ENCODE peak calls at places on chromosomes 1 and 21, in six cellular contexts. J is fibroblast of lung, E is WTC11, B is epithelial cell of esophagus, W is BE2C, F is progenitor cell of endocrine pancreas. K is an unnamed sample.

GRCh38 chr1:2449636-2450454 is 26.2 kb upstream of the PLCH2 start:
- DNase-seq in E (no peak), F (no peak), J (no peak), B (peak), W (no peak), K (no peak)

GRCh38 chr1:21294266-21295058 is 4.2 kb upstream of the ECE1 start:
- DNase-seq in J (peak), F (no peak), E (no peak), W (no peak), B (no peak), K (no peak)

GRCh38 chr21:34793471-34793870 is 124.7 kb downstream of the CLIC6 start:
- DNase-seq in W (no peak), F (no peak), B (no peak), J (no peak), E (no peak), K (no peak)

GRCh38 chr1:23699280-23700179 is 7.9 kb downstream of the RPL11 start:
- DNase-seq in E (no peak), J (peak), F (no peak), W (no peak), B (peak), K (no peak)

GRCh38 chr1:19430121-19431068 is 54.9 kb downstream of the CAPZB start:
- DNase-seq in F (no peak), E (no peak), B (peak), W (no peak), J (peak), K (no peak)

GRCh38 chr1:160047116-160047991 is 15.6 kb upstream of the PIGM start:
- DNase-seq in J (no peak), F (no peak), E (no peak), B (no peak), W (no peak), K (no peak)

GRCh38 chr1:2863149-2863963 is 61.9 kb upstream of the TTC34 start:
- DNase-seq in B (no peak), F (no peak), E (no peak), J (no peak), W (no peak), K (no peak)

GRCh38 chr21:38325216-38325615 is 68.4 kb downstream of the KCNJ15 start:
- DNase-seq in J (no peak), F (no peak), E (no peak), W (no peak), B (no peak), K (no peak)

GRCh38 chr21:15425049-15425448 is 304.7 kb upstream of the USP25 start:
- DNase-seq in F (no peak), E (no peak), J (no peak), B (no peak), W (no peak), K (no peak)

GRCh38 chr1:159974350-159974965 is 20.4 kb upstream of the SLAMF9 start:
- DNase-seq in B (no peak), W (no peak), E (no peak), F (no peak), J (no peak), K (no peak)

GRCh38 chr1:156064615-156065014 is 3.7 kb downstream of the RAB25 start:
- DNase-seq in W (no peak), E (no peak), F (no peak), B (peak), J (no peak), K (no peak)

GRCh38 chr1:229127301-229127700 is 143.6 kb upstream of the RAB4A start:
- DNase-seq in B (no peak), J (peak), F (no peak), W (no peak), E (no peak), K (no peak)

GRCh38 chr1:70764747-70765146 is 282.9 kb downstream of the PTGER3 start:
- DNase-seq in B (peak), E (no peak), J (peak), F (no peak), W (no peak), K (no peak)

GRCh38 chr1:42957229-42957879 is 1.3 kb downstream of the SLC2A1 start:
- DNase-seq in F (no peak), W (no peak), E (no peak), B (no peak), J (no peak), K (no peak)

GRCh38 chr1:78472251-78472620 is 18.5 kb upstream of the PTGFR start:
- DNase-seq in J (no peak), E (no peak), W (no peak), F (no peak), B (no peak), K (no peak)

GRCh38 chr1:207848234-207848633 is 62.7 kb downstream of the CD34 start:
- DNase-seq in E (no peak), W (no peak), B (peak), J (peak), F (no peak), K (no peak)

GRCh38 chr1:240244968-240245628 is 153.4 kb downstream of the FMN2 start:
- DNase-seq in W (no peak), F (no peak), B (peak), J (peak), E (no peak), K (no peak)

GRCh38 chr21:32083175-32083574 is 195.7 kb downstream of the MIS18A start:
- DNase-seq in B (no peak), F (no peak), J (peak), W (peak), E (no peak), K (no peak)

GRCh38 chr1:84849312-84849711 is 43.7 kb downstream of the LPAR3 start:
- DNase-seq in B (no peak), E (no peak), W (no peak), J (no peak), F (no peak), K (no peak)

GRCh38 chr1:34927316-34927715 is 2.1 kb downstream of the DLGAP3 start:
- DNase-seq in E (no peak), F (no peak), J (no peak), W (no peak), B (no peak), K (no peak)

GRCh38 chr1:218304281-218305039 is 19.4 kb downstream of the RRP15 start:
- DNase-seq in J (peak), E (no peak), B (no peak), F (no peak), W (peak), K (peak)

GRCh38 chr21:45152265-45152746 is 77.9 kb downstream of the ADARB1 start:
- DNase-seq in W (peak), F (no peak), E (peak), J (peak), B (no peak), K (peak)

GRCh38 chr21:34337741-34338140 is 26.1 kb upstream of the KCNE2 start:
- DNase-seq in W (no peak), J (peak), E (no peak), F (no peak), B (peak), K (no peak)

GRCh38 chr1:219837274-219837993 is 90.9 kb downstream of the SLC30A10 start:
- DNase-seq in F (no peak), E (no peak), W (peak), B (peak), J (peak), K (no peak)

GRCh38 chr1:206925116-206925736 is 3.5 kb upstream of the FCMR start:
- DNase-seq in B (no peak), J (no peak), F (no peak), W (no peak), E (peak), K (peak)

GRCh38 chr1:86695400-86695799 is 9.0 kb upstream of the SH3GLB1 start:
- DNase-seq in B (peak), J (peak), W (no peak), E (no peak), F (no peak), K (no peak)

GRCh38 chr1:161905269-161905884 is 118.3 kb downstream of the OLFML2B start:
- DNase-seq in F (no peak), J (no peak), W (peak), B (peak), E (peak), K (no peak)

GRCh38 chr1:12424150-12424549 is 193.9 kb downstream of the DHRS3 start:
- DNase-seq in J (peak), E (no peak), F (no peak), B (no peak), W (no peak), K (no peak)

GRCh38 chr1:1842360-1843146 is 48.3 kb downstream of the GNB1 start:
- DNase-seq in F (no peak), J (no peak), E (no peak), W (peak), B (no peak), K (peak)

GRCh38 chr21:42413500-42413899 is 9.8 kb downstream of the UBASH3A start:
- DNase-seq in W (no peak), J (no peak), E (no peak), B (no peak), F (no peak), K (no peak)

GRCh38 chr1:7218210-7218832 is 433.1 kb downstream of the CAMTA1 start:
- DNase-seq in F (no peak), B (peak), J (peak), W (peak), E (peak), K (peak)

GRCh38 chr1:68506386-68506785 is 9.5 kb upstream of the DEPDC1 start:
- DNase-seq in B (peak), E (no peak), F (no peak), J (no peak), W (no peak), K (no peak)

GRCh38 chr21:33951276-33952178 is 35.9 kb upstream of the ATP5PO start:
- DNase-seq in B (no peak), E (no peak), J (peak), F (no peak), W (no peak), K (no peak)

GRCh38 chr1:72280714-72281113 is 1.6 kb downstream of the NEGR1 start:
- DNase-seq in J (no peak), E (no peak), F (no peak), W (no peak), B (no peak), K (no peak)

GRCh38 chr1:238254935-238255334 is 364.2 kb upstream of the ZP4 start:
- DNase-seq in W (no peak), J (no peak), B (no peak), F (no peak), E (peak), K (no peak)

GRCh38 chr1:238257018-238257417 is 366.3 kb upstream of the ZP4 start:
- DNase-seq in B (no peak), E (no peak), J (peak), W (no peak), F (no peak), K (no peak)

GRCh38 chr1:238252033-238252802 is 361.5 kb upstream of the ZP4 start:
- DNase-seq in B (peak), E (peak), J (peak), F (peak), W (peak), K (peak)
- TF ChIP-seq CTCF in B (peak), E (peak), J (no peak), F (peak), W (peak), K (peak)

GRCh38 chr1:210475806-210476205 is 147.1 kb downstream of the HHAT start:
- DNase-seq in F (no peak), B (no peak), W (no peak), J (no peak), E (no peak), K (no peak)

GRCh38 chr1:210482936-210483642 is 154.4 kb downstream of the HHAT start:
- DNase-seq in B (no peak), E (no peak), J (no peak), W (no peak), F (no peak), K (no peak)

GRCh38 chr1:210478820-210479219 is 150.1 kb downstream of the HHAT start:
- DNase-seq in B (no peak), F (no peak), W (no peak), E (no peak), J (no peak), K (no peak)

GRCh38 chr1:210477328-210477924 is 148.7 kb downstream of the HHAT start:
- DNase-seq in E (no peak), F (no peak), W (no peak), B (peak), J (peak), K (no peak)
- TF ChIP-seq CTCF in E (no peak), F (no peak), W (no peak), B (peak), J (no peak), K (no peak)

GRCh38 chr1:40592107-40592773 is 60.8 kb downstream of the ZNF684 start:
- DNase-seq in F (no peak), B (peak), E (no peak), W (peak), J (peak), K (no peak)
- TF ChIP-seq CTCF in F (peak), B (peak), E (no peak), W (peak), J (peak), K (no peak)

DNA sequence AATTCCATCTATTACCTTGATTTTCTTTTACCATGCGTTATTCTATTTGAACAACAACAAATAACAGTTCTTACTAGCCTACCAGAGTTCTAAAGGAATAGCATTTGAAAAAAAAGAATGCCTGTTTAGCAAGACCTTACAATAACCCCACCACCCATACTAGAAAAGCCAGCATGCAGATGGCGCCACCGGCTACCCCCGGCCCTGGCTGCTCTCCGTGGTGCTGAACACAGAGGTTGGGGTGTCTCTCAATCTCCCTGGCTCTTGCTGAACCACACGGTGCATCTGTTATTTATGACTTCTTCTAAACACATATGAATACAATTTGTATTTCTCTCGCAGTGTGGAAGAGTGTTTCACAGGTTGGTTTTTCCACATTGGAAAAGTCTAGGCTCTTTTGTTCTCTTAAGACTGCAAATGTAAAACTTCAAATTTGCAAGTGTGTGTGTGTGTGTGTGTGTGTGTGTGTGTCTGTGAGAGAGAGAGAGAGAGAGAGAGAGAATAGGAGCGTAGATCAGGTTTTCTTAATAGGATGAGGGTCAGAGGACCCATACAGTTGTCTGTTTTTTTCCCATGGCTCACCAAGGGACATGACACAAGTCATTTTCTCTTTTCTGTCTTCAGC is 13.6 kb downstream of the GRIK3 start:
- DNase-seq in J (no peak), W (no peak), F (peak), E (peak), B (no peak), K (no peak)
- TF ChIP-seq CTCF in J (no peak), W (no peak), F (peak), E (no peak), B (no peak), K (no peak)

GRCh38 chr1:201171063-201172036 is 17.1 kb upstream of the TMEM9 start:
- DNase-seq in E (peak), W (peak), B (peak), F (peak), J (peak), K (peak)

GRCh38 chr1:201169203-201169602 is 14.9 kb upstream of the TMEM9 start:
- DNase-seq in E (no peak), J (no peak), F (no peak), B (peak), W (no peak), K (no peak)

GRCh38 chr1:201169971-201170532 is 15.8 kb upstream of the TMEM9 start:
- DNase-seq in F (no peak), E (no peak), W (no peak), J (no peak), B (no peak), K (no peak)

GRCh38 chr1:201172336-201172735 is 18.1 kb upstream of the TMEM9 start:
- DNase-seq in E (no peak), B (no peak), W (no peak), J (no peak), F (no peak), K (no peak)

DNA sequence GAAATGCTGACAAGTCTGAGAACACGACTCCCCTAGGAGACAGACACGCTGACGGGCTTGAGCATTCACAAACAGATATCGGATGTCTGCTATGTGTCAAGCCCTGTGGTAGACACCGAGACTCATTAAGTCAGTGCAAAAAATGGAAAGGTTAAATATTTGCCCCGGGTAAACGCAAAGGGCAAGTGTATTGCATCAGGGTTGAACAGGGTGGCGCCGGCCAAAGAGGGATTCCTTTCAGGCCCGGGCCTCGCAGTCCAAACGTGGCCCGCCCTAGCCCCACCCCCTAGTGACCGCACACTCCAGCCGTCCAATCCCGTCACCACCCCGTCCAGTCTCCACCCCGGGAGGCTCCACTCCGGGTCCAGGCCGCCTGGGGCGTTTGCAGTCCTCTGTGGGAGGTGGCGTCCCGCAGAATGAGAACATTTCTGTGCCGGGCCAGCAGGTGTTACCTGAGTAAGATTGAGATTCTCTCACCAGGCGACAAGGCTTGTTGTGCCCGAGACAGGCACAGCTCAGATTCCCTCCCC is 16.3 kb upstream of the TMEM9 start:
- DNase-seq in J (peak), W (peak), E (peak), F (peak), B (peak), K (peak)
- TF ChIP-seq CTCF in J (no peak), W (no peak), E (no peak), F (no peak), B (no peak), K (no peak)

GRCh38 chr21:40841524-40842196 is 5.3 kb downstream of the DSCAM start:
- DNase-seq in J (peak), W (peak), E (peak), F (peak), B (peak), K (peak)
- TF ChIP-seq CTCF in J (peak), W (no peak), E (no peak), F (peak), B (peak), K (peak)

K was measured in glutamatergic neuron.